ENCODE peak calls at places on chromosomes 3 and 15, in four cellular contexts. Z is fibroblast of lung, J is neural progenitor cell, E is PC-9. F is an unnamed sample.

GRCh38 chr3:65894126-65894525 is 144.6 kb downstream of the MAGI1 start:
- DNase-seq in E (no peak), J (no peak), Z (no peak), F (no peak)

GRCh38 chr3:155785662-155786295 is 20.3 kb downstream of the C3orf33 start:
- DNase-seq in E (no peak), J (no peak), Z (no peak), F (no peak)

GRCh38 chr3:120071259-120071658 is 23.0 kb downstream of the GSK3B start:
- DNase-seq in E (no peak), Z (no peak), J (peak; percentile 24), F (no peak)

GRCh38 chr3:25454411-25454927 is 26.4 kb downstream of the RARB start:
- DNase-seq in J (no peak), E (peak; percentile 93), Z (no peak), F (no peak)

GRCh38 chr3:172107403-172107802 is 68.0 kb downstream of the FNDC3B start:
- DNase-seq in Z (no peak), J (no peak), E (no peak), F (no peak)

GRCh38 chr3:169278667-169279066 is 384.8 kb downstream of the MECOM start:
- DNase-seq in E (no peak), Z (no peak), J (no peak), F (peak; percentile 36)

GRCh38 chr3:194472290-194472920 is 14.4 kb downstream of the ATP13A3 start:
- DNase-seq in Z (peak; percentile 87), J (peak; percentile 72), E (peak; percentile 67), F (peak; percentile 61)

GRCh38 chr15:47788685-47789084 is 71.4 kb downstream of the SEMA6D start:
- DNase-seq in E (no peak), Z (peak; percentile 2), J (no peak), F (no peak)

GRCh38 chr15:52095597-52096262 is 16.8 kb downstream of the BCL2L10 start:
- DNase-seq in J (no peak), E (peak; percentile 95), Z (peak; percentile 97), F (peak; percentile 87)

GRCh38 chr3:50120364-50121095 is 31.8 kb downstream of the RBM5 start:
- DNase-seq in J (no peak), E (no peak), Z (no peak), F (no peak)

GRCh38 chr3:126887686-126888085 is 95.2 kb upstream of the PLXNA1 start:
- DNase-seq in E (no peak), Z (no peak), J (no peak), F (no peak)

GRCh38 chr15:90478981-90479481 is 50.7 kb upstream of the CRTC3 start:
- DNase-seq in E (peak; percentile 89), J (no peak), Z (no peak), F (peak; percentile 62)

GRCh38 chr3:151726016-151726415 is 7.7 kb upstream of the AADACL2 start:
- DNase-seq in E (no peak), Z (peak; percentile 63), J (no peak), F (peak; percentile 33)

GRCh38 chr3:188526057-188526456 is 372.1 kb downstream of the LPP start:
- DNase-seq in J (no peak), E (peak; percentile 48), Z (peak; percentile 39), F (no peak)

GRCh38 chr3:86913160-86913559 is 77.8 kb downstream of the VGLL3 start:
- DNase-seq in E (no peak), Z (no peak), J (no peak), F (no peak)

GRCh38 chr3:71751602-71752001 is 2.1 kb upstream of the GPR27 start:
- DNase-seq in Z (no peak), E (no peak), J (no peak), F (no peak)

GRCh38 chr3:19250959-19251610 is 102.8 kb downstream of the KCNH8 start:
- DNase-seq in J (peak; percentile 17), Z (no peak), E (no peak), F (no peak)

GRCh38 chr3:50138266-50139230 is 16.6 kb upstream of the SEMA3F start:
- DNase-seq in Z (peak; percentile 50), J (peak; percentile 88), E (no peak), F (no peak)

GRCh38 chr3:172512363-172512762 is 10.9 kb downstream of the TNFSF10 start:
- DNase-seq in Z (no peak), J (no peak), E (no peak), F (peak; percentile 79)

GRCh38 chr3:197711973-197712707 is 24.6 kb downstream of the RUBCN start:
- DNase-seq in E (peak; percentile 100), J (peak; percentile 32), Z (peak; percentile 96), F (peak; percentile 96)

GRCh38 chr3:45227131-45227819 is 1.2 kb upstream of the TMEM158 start:
- DNase-seq in J (peak; percentile 55), E (no peak), Z (no peak), F (peak; percentile 14)

GRCh38 chr3:138567403-138567802 is 26.7 kb downstream of the CEP70 start:
- DNase-seq in J (no peak), Z (no peak), E (no peak), F (no peak)

GRCh38 chr3:10242182-10243065 is 5.8 kb upstream of the TATDN2 start:
- DNase-seq in J (no peak), Z (no peak), E (no peak), F (peak; percentile 80)

GRCh38 chr3:99586680-99587079 is 51.7 kb upstream of the COL8A1 start:
- DNase-seq in J (no peak), Z (peak; percentile 19), E (no peak), F (peak; percentile 9)

GRCh38 chr3:107681385-107681784 is 158.6 kb downstream of the BBX start:
- DNase-seq in Z (no peak), E (no peak), J (no peak), F (no peak)

GRCh38 chr3:10783360-10784346 is 32.4 kb upstream of the SLC6A11 start:
- DNase-seq in J (peak; percentile 67), E (no peak), Z (peak; percentile 26), F (no peak)

GRCh38 chr3:71488391-71488809 is 95.1 kb downstream of the FOXP1 start:
- DNase-seq in Z (no peak), E (no peak), J (no peak), F (no peak)

GRCh38 chr3:74000715-74001114 is 376.0 kb upstream of the PDZRN3 start:
- DNase-seq in E (no peak), J (no peak), Z (peak; percentile 67), F (no peak)

GRCh38 chr3:42674151-42674550 is 11.2 kb upstream of the KLHL40 start:
- DNase-seq in E (no peak), J (no peak), Z (peak; percentile 72), F (no peak)

GRCh38 chr3:125202197-125202596 is 10.4 kb downstream of the SLC12A8 start:
- DNase-seq in E (no peak), Z (peak; percentile 50), J (peak; percentile 29), F (no peak)

GRCh38 chr15:58331903-58332675 is 99.7 kb upstream of the LIPC start:
- DNase-seq in J (peak; percentile 38), E (peak; percentile 96), Z (peak; percentile 100), F (peak; percentile 100)

GRCh38 chr3:112360574-112360973 is 27.6 kb downstream of the CD200 start:
- DNase-seq in E (no peak), J (no peak), Z (no peak), F (peak; percentile 76)

GRCh38 chr15:61227269-61228024 is 1.7 kb downstream of the RORA start:
- DNase-seq in E (peak; percentile 60), Z (peak; percentile 52), J (peak; percentile 55), F (peak; percentile 69)

GRCh38 chr3:151979914-151980313 is 106.5 kb downstream of the SUCNR1 start:
- DNase-seq in Z (no peak), J (no peak), E (no peak), F (no peak)

GRCh38 chr3:56154297-56154696 is 314.0 kb downstream of the ERC2 start:
- DNase-seq in Z (no peak), E (no peak), J (no peak), F (no peak)

GRCh38 chr15:94314639-94315038 is 83.3 kb downstream of the MCTP2 start:
- DNase-seq in Z (no peak), J (no peak), E (no peak), F (no peak)
- TF ChIP-seq EZH2 in Z (no peak), J (no peak), E (no peak), F (no peak)

GRCh38 chr3:57966823-57967222 is 41.4 kb upstream of the FLNB start:
- DNase-seq in Z (peak; percentile 67), E (no peak), J (no peak), F (no peak)

GRCh38 chr3:57971975-57972374 is 36.2 kb upstream of the FLNB start:
- DNase-seq in Z (no peak), J (no peak), E (peak; percentile 55), F (no peak)

GRCh38 chr3:57968499-57968898 is 39.7 kb upstream of the FLNB start:
- DNase-seq in J (no peak), Z (no peak), E (no peak), F (no peak)

GRCh38 chr3:57963811-57964346 is 44.3 kb upstream of the FLNB start:
- DNase-seq in J (no peak), Z (no peak), E (no peak), F (no peak)

DNA sequence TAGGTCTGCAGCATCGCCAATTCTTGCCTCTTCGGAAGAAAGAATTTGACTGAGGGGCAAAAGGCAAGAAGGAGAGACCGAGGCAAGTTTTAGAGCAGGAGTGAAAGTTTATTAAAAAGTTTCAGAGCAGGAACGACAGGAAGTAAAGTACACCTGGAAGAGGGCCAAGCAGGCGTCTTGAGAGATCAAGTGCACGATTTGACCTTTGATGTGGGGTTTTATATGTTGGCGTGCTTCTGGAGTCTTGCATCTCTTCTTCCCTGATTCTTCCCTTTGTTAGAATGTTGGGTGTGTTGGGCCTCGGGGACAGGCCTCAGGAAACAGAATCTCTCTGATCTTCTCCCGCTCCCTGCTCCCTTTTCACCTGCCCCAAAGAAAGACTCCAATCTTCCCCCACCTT is 40.6 kb upstream of the FLNB start:
- DNase-seq in Z (no peak), J (no peak), E (no peak), F (no peak)
- H2AFZ ChIP-seq in Z (no peak overlapping the region), J (no peak overlapping the region), E (no peak overlapping the region), F (no peak overlapping the region)

GRCh38 chr15:75713338-75713895 is 769 bp upstream of the CSPG4 start:
- DNase-seq in Z (peak; percentile 70), J (no peak), E (no peak), F (no peak)

GRCh38 chr15:75714195-75714594 is 1.5 kb upstream of the CSPG4 start:
- DNase-seq in E (no peak), Z (no peak), J (no peak), F (no peak)

GRCh38 chr15:75718326-75718725 is 5.7 kb upstream of the CSPG4 start:
- DNase-seq in Z (peak; percentile 66), E (peak; percentile 90), J (no peak), F (peak; percentile 39)

GRCh38 chr15:75712668-75713337 is at the start of gene CSPG4:
- DNase-seq in E (no peak), J (peak; percentile 75), Z (peak; percentile 71), F (peak; percentile 68)
- H3K27ac ChIP-seq in E (no peak within 1 kb of the TSS), J (no peak within 1 kb of the TSS), Z (peak within 1 kb of the TSS; percentile 60), F (peak within 1 kb of the TSS; percentile 71)

DNA sequence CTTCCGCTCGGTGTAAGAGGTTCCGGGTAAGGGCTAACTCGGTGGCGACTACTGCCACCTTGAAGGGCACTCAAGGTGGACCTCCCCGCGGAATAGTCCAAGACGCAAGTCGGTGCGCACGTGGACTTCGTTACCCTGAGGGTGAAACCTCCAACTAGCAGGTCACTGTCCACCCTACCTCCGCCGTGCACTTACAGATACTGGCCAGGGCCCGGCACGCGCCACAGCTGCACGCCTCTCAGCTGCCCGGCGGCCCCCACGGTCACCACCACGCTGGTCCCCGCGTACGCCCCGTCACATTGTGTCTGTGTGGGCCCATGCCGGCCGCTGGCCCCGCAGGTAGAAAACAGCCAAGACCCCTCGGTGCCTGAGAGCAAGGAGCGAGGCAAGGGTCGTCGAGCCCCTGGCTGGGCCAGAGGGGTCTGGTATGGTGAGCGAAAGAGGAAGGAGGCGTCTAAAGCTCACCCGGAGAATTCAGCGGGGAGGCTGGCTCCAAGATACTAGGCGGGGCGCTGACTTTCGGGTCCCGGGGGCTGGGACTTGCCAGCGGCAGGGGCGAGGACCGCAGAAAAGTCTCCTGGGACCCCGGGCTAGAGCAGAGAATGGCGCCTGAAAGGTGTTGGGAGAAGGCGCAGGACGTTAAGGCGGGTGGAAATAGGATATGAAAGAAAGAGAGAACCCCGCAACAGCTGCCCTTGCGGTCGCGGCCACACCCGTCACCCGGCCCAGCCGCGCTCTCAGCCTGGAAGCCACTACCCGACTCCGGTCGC is 930 bp downstream of the LTK start:
- DNase-seq in J (peak; percentile 28), Z (no peak), E (no peak), F (no peak)
- TF ChIP-seq EZH2 in J (peak; percentile 95), Z (peak; percentile 99), E (no peak), F (peak; percentile 53)

F was measured in astrocyte.